ENCODE peak calls at places on chromosome 12, in nine cellular contexts. A is H7; O is GM19239; W is Kasumi-1; N is effector CD8-positive, alpha-beta T cell; Z is tibial artery; E is EH; Y is DMS153; M is HFF-Myc. V is an unnamed sample.

GRCh38 chr12:11580125-11580751 is 69.2 kb upstream of the ETV6 start:
- DNase-seq in A (no peak), O (no peak), W (peak), N (no peak), Z (peak), E (peak), Y (no peak), M (peak), V (peak)

GRCh38 chr12:57001448-57001906 is 4.9 kb downstream of the ZBTB39 start:
- DNase-seq in A (peak), O (peak), W (peak), N (peak), Z (peak), E (peak), Y (no peak), M (no peak), V (peak)

GRCh38 chr12:58923781-58924180 is 3.5 kb upstream of the LRIG3 start:
- DNase-seq in A (no peak), O (no peak), W (no peak), N (no peak), Z (no peak), E (no peak), Y (no peak), M (no peak), V (no peak)

GRCh38 chr12:3218150-3218845 is 141.1 kb downstream of the TSPAN9 start:
- DNase-seq in A (peak), O (no peak), W (no peak), N (no peak), Z (peak), E (peak), Y (peak), M (no peak), V (peak)

GRCh38 chr12:12466157-12466556 is 96.5 kb downstream of the DUSP16 start:
- DNase-seq in A (no peak), O (no peak), W (no peak), N (peak), Z (no peak), E (no peak), Y (no peak), M (no peak), V (no peak)

GRCh38 chr12:51678086-51678724 is 87.2 kb downstream of the SCN8A start:
- DNase-seq in A (peak), O (peak), W (peak), N (no peak), Z (no peak), E (peak), Y (no peak), M (no peak), V (no peak)

GRCh38 chr12:1910468-1910867 is 8.0 kb downstream of the CACNA2D4 start:
- DNase-seq in A (no peak), O (no peak), W (no peak), N (no peak), Z (no peak), E (no peak), Y (no peak), M (no peak), V (no peak)

GRCh38 chr12:94175763-94176660 is 27.6 kb downstream of the PLXNC1 start:
- DNase-seq in A (no peak), O (no peak), W (no peak), N (no peak), Z (no peak), E (peak), Y (no peak), M (no peak), V (no peak)

GRCh38 chr12:77591959-77592358 is 238.7 kb upstream of the NAV3 start:
- DNase-seq in A (peak), O (no peak), W (no peak), N (no peak), Z (no peak), E (no peak), Y (peak), M (no peak), V (no peak)

GRCh38 chr12:131092911-131093901 is 139.5 kb downstream of the ADGRD1 start:
- DNase-seq in A (peak), O (peak), W (peak), N (no peak), Z (peak), E (peak), Y (no peak), M (no peak), V (peak)

GRCh38 chr12:51591020-51591901 is at the start of gene SCN8A:
- DNase-seq in A (peak), O (no peak), W (no peak), N (peak), Z (no peak), E (peak), Y (peak), M (no peak), V (no peak)

GRCh38 chr12:113524495-113524894 is 52.8 kb upstream of the LHX5 start:
- DNase-seq in A (peak), O (no peak), W (no peak), N (no peak), Z (no peak), E (no peak), Y (no peak), M (no peak), V (no peak)

GRCh38 chr12:83850531-83850930 is 1062.1 kb downstream of the SLC6A15 start:
- DNase-seq in A (no peak), O (no peak), W (no peak), N (no peak), Z (no peak), E (peak), Y (no peak), M (no peak), V (no peak)

GRCh38 chr12:105507311-105508035 is 177.0 kb downstream of the C12orf75 start:
- DNase-seq in A (no peak), O (no peak), W (no peak), N (no peak), Z (no peak), E (peak), Y (no peak), M (no peak), V (no peak)

GRCh38 chr12:128852026-128852725 is 1.1 kb upstream of the GLT1D1 start:
- DNase-seq in A (no peak), O (no peak), W (no peak), N (no peak), Z (no peak), E (no peak), Y (no peak), M (no peak), V (no peak)

GRCh38 chr12:6392499-6392898 is 8.5 kb downstream of the LTBR start:
- DNase-seq in A (no peak), O (no peak), W (no peak), N (no peak), Z (no peak), E (peak), Y (peak), M (no peak), V (no peak)

GRCh38 chr12:34033628-34034296 is 11.5 kb downstream of the ALG10 start:
- DNase-seq in A (no peak), O (no peak), W (peak), N (no peak), Z (no peak), E (peak), Y (no peak), M (no peak), V (no peak)

GRCh38 chr12:2686280-2686646 is 108.5 kb upstream of the FKBP4 start:
- DNase-seq in A (no peak), O (no peak), W (no peak), N (no peak), Z (no peak), E (no peak), Y (no peak), M (no peak), V (no peak)

GRCh38 chr12:87428701-87429277 is 600.4 kb downstream of the C12orf50 start:
- DNase-seq in A (no peak), O (no peak), W (no peak), N (no peak), Z (no peak), E (no peak), Y (no peak), M (no peak), V (no peak)

GRCh38 chr12:116524964-116525379 is 34.2 kb upstream of the MAP1LC3B2 start:
- DNase-seq in A (peak), O (no peak), W (no peak), N (no peak), Z (no peak), E (peak), Y (no peak), M (no peak), V (no peak)

GRCh38 chr12:54206807-54207206 is 18.0 kb upstream of the SMUG1 start:
- DNase-seq in A (no peak), O (no peak), W (no peak), N (no peak), Z (no peak), E (no peak), Y (no peak), M (no peak), V (no peak)

GRCh38 chr12:31206038-31206670 is 119.8 kb downstream of the SINHCAF start:
- DNase-seq in A (peak), O (no peak), W (no peak), N (no peak), Z (no peak), E (peak), Y (peak), M (peak), V (no peak)

GRCh38 chr12:43104524-43104923 is 447.5 kb downstream of the ADAMTS20 start:
- DNase-seq in A (no peak), O (no peak), W (no peak), N (no peak), Z (no peak), E (peak), Y (no peak), M (peak), V (no peak)

GRCh38 chr12:94980577-94980976 is 22.9 kb downstream of the NDUFA12 start:
- DNase-seq in A (no peak), O (no peak), W (peak), N (no peak), Z (no peak), E (peak), Y (no peak), M (no peak), V (no peak)

GRCh38 chr12:123853401-123854070 is 91.4 kb downstream of the DNAH10 start:
- DNase-seq in A (no peak), O (no peak), W (no peak), N (no peak), Z (no peak), E (no peak), Y (no peak), M (no peak), V (no peak)

GRCh38 chr12:102811125-102811737 is 105.8 kb downstream of the PAH start:
- DNase-seq in A (peak), O (no peak), W (peak), N (no peak), Z (no peak), E (peak), Y (no peak), M (no peak), V (no peak)

GRCh38 chr12:67663121-67663520 is 14.6 kb downstream of the DYRK2 start:
- DNase-seq in A (no peak), O (no peak), W (no peak), N (no peak), Z (no peak), E (peak), Y (no peak), M (no peak), V (no peak)

GRCh38 chr12:103369929-103370328 is 125.8 kb downstream of the C12orf42 start:
- DNase-seq in A (no peak), O (no peak), W (no peak), N (no peak), Z (no peak), E (no peak), Y (no peak), M (no peak), V (no peak)

GRCh38 chr12:91811481-91812287 is 334.0 kb downstream of the BTG1 start:
- DNase-seq in A (peak), O (peak), W (peak), N (peak), Z (peak), E (peak), Y (no peak), M (no peak), V (peak)

GRCh38 chr12:5523396-5524115 is 91.6 kb downstream of the NTF3 start:
- DNase-seq in A (no peak), O (no peak), W (no peak), N (no peak), Z (no peak), E (no peak), Y (no peak), M (no peak), V (no peak)

GRCh38 chr12:27965411-27965810 is 7.1 kb downstream of the PTHLH start:
- DNase-seq in A (no peak), O (no peak), W (no peak), N (no peak), Z (no peak), E (peak), Y (no peak), M (no peak), V (no peak)

GRCh38 chr12:125070117-125070516 is 4.9 kb downstream of the AACS start:
- DNase-seq in A (peak), O (no peak), W (no peak), N (no peak), Z (no peak), E (no peak), Y (no peak), M (no peak), V (no peak)

GRCh38 chr12:109608270-109608669 is 34.7 kb downstream of the MVK start:
- DNase-seq in A (no peak), O (no peak), W (no peak), N (no peak), Z (no peak), E (no peak), Y (no peak), M (no peak), V (no peak)

GRCh38 chr12:72523754-72524153 is 251.6 kb downstream of the TRHDE start:
- DNase-seq in A (no peak), O (no peak), W (no peak), N (no peak), Z (no peak), E (no peak), Y (no peak), M (no peak), V (no peak)

GRCh38 chr12:95721320-95721719 is 69.2 kb downstream of the NTN4 start:
- DNase-seq in A (no peak), O (no peak), W (no peak), N (no peak), Z (no peak), E (no peak), Y (peak), M (no peak), V (no peak)

GRCh38 chr12:46260153-46260912 is 8.5 kb downstream of the SLC38A1 start:
- DNase-seq in A (no peak), O (no peak), W (no peak), N (no peak), Z (no peak), E (peak), Y (no peak), M (no peak), V (no peak)

GRCh38 chr12:78863482-78864427 is 819 bp upstream of the SYT1 start:
- DNase-seq in A (peak), O (no peak), W (no peak), N (no peak), Z (no peak), E (peak), Y (peak), M (no peak), V (peak)

V was measured in aorta.